ENCODE peak calls at places on chromosome 17, in seven cellular contexts. T is activated B cell treated with CpG ODN at 0.5 μM for 24 hours, C is kidney epithelial cell, U is mucosa of descending colon, M is RWPE1, Z is GM10248, W is uterus. G is an unnamed sample.

GRCh38 chr17:263271-263670 is 81.8 kb upstream of the DOC2B start:
- DNase-seq in T (no peak), C (no peak), U (no peak), M (no peak), Z (no peak), W (peak), G (no peak)

GRCh38 chr17:11557727-11558452 is 40.4 kb upstream of the DNAH9 start:
- DNase-seq in T (no peak), C (no peak), U (no peak), M (no peak), Z (no peak), W (no peak), G (no peak)

GRCh38 chr17:63697341-63698286 is 2.3 kb downstream of the LIMD2 start:
- DNase-seq in T (peak), C (no peak), U (peak), M (peak), Z (peak), W (no peak), G (peak)

GRCh38 chr17:83190601-83191387 is 111.4 kb downstream of the METRNL start:
- DNase-seq in T (no peak), C (no peak), U (no peak), M (no peak), Z (no peak), W (peak), G (no peak)

GRCh38 chr17:77451271-77451893 is 310.6 kb downstream of the SEC14L1 start:
- DNase-seq in T (peak), C (no peak), U (peak), M (no peak), Z (peak), W (peak), G (no peak)

GRCh38 chr17:58262149-58262548 is 18.6 kb downstream of the MPO start:
- DNase-seq in T (no peak), C (no peak), U (no peak), M (no peak), Z (no peak), W (no peak), G (no peak)

GRCh38 chr17:77830816-77831490 is 127.5 kb upstream of the TNRC6C start:
- DNase-seq in T (no peak), C (no peak), U (no peak), M (no peak), Z (no peak), W (no peak), G (no peak)

GRCh38 chr17:48605409-48605864 is 651 bp upstream of the HOXB6 start:
- DNase-seq in T (no peak), C (no peak), U (no peak), M (no peak), Z (no peak), W (no peak), G (no peak)

GRCh38 chr17:16881239-16881924 is 90.5 kb downstream of the TNFRSF13B start:
- DNase-seq in T (no peak), C (no peak), U (no peak), M (no peak), Z (no peak), W (no peak), G (no peak)

GRCh38 chr17:66724581-66725341 is 110.2 kb upstream of the CACNG5 start:
- DNase-seq in T (no peak), C (no peak), U (peak), M (no peak), Z (no peak), W (no peak), G (no peak)

GRCh38 chr17:49523706-49524472 is 28.8 kb downstream of the NGFR start:
- DNase-seq in T (no peak), C (no peak), U (no peak), M (peak), Z (no peak), W (no peak), G (peak)

GRCh38 chr17:14308636-14308964 is 7.7 kb downstream of the HS3ST3B1 start:
- DNase-seq in T (no peak), C (no peak), U (no peak), M (no peak), Z (no peak), W (no peak), G (no peak)

GRCh38 chr17:81553616-81554181 is 1.5 kb upstream of the FAAP100 start:
- DNase-seq in T (no peak), C (peak), U (no peak), M (peak), Z (no peak), W (peak), G (peak)

GRCh38 chr17:81523139-81524062 is 4.8 kb upstream of the FSCN2 start:
- DNase-seq in T (no peak), C (no peak), U (no peak), M (peak), Z (no peak), W (no peak), G (no peak)

GRCh38 chr17:77607606-77608005 is 350.9 kb upstream of the TNRC6C start:
- DNase-seq in T (no peak), C (no peak), U (no peak), M (no peak), Z (no peak), W (no peak), G (no peak)

GRCh38 chr17:489758-490329 is 137.2 kb upstream of the RPH3AL start:
- DNase-seq in T (peak), C (no peak), U (peak), M (no peak), Z (peak), W (no peak), G (no peak)

GRCh38 chr17:49407981-49408501 is 6.6 kb downstream of the PHB1 start:
- DNase-seq in T (peak), C (peak), U (peak), M (peak), Z (peak), W (peak), G (peak)

GRCh38 chr17:76709077-76709950 is 1.5 kb downstream of the MXRA7 start:
- DNase-seq in T (no peak), C (peak), U (peak), M (no peak), Z (no peak), W (peak), G (no peak)

GRCh38 chr17:77867308-77867781 is 91.2 kb upstream of the TNRC6C start:
- DNase-seq in T (no peak), C (no peak), U (no peak), M (no peak), Z (peak), W (no peak), G (no peak)

GRCh38 chr17:69909389-69909788 is 165.6 kb upstream of the KCNJ16 start:
- DNase-seq in T (no peak), C (peak), U (no peak), M (no peak), Z (no peak), W (no peak), G (no peak)

GRCh38 chr17:73467651-73468050 is 155.8 kb upstream of the CDC42EP4 start:
- DNase-seq in T (no peak), C (no peak), U (no peak), M (no peak), Z (no peak), W (no peak), G (no peak)

GRCh38 chr17:6815775-6816174 is 15.8 kb downstream of the TEKT1 start:
- DNase-seq in T (no peak), C (no peak), U (no peak), M (no peak), Z (no peak), W (no peak), G (no peak)

GRCh38 chr17:70521821-70522256 is 352.5 kb downstream of the KCNJ2 start:
- DNase-seq in T (no peak), C (no peak), U (peak), M (no peak), Z (no peak), W (no peak), G (no peak)

GRCh38 chr17:75909812-75910274 is 5.2 kb upstream of the MRPL38 start:
- DNase-seq in T (no peak), C (no peak), U (no peak), M (peak), Z (no peak), W (peak), G (no peak)

GRCh38 chr17:21375757-21376584 is at the start of gene KCNJ12:
- DNase-seq in T (no peak), C (no peak), U (peak), M (no peak), Z (no peak), W (no peak), G (no peak)

GRCh38 chr17:50470451-50470850 is 1.8 kb upstream of the CHAD start:
- DNase-seq in T (no peak), C (no peak), U (peak), M (no peak), Z (no peak), W (no peak), G (no peak)

GRCh38 chr17:4161560-4162221 is 18.7 kb downstream of the CYB5D2 start:
- DNase-seq in T (no peak), C (no peak), U (no peak), M (peak), Z (no peak), W (no peak), G (peak)

GRCh38 chr17:82278786-82279379 is 5.4 kb upstream of the CSNK1D start:
- DNase-seq in T (no peak), C (no peak), U (no peak), M (no peak), Z (no peak), W (no peak), G (no peak)

GRCh38 chr17:63498621-63499195 is 21.8 kb downstream of the ACE start:
- DNase-seq in T (no peak), C (no peak), U (no peak), M (no peak), Z (no peak), W (no peak), G (no peak)

GRCh38 chr17:47935961-47936360 is 5.4 kb upstream of the PNPO start:
- DNase-seq in T (no peak), C (no peak), U (no peak), M (peak), Z (no peak), W (no peak), G (peak)

GRCh38 chr17:81349397-81350319 is 45.6 kb upstream of the BAHCC1 start:
- DNase-seq in T (no peak), C (no peak), U (no peak), M (peak), Z (no peak), W (no peak), G (no peak)

GRCh38 chr17:18181358-18181757 is 2.3 kb upstream of the ALKBH5 start:
- DNase-seq in T (no peak), C (no peak), U (no peak), M (no peak), Z (no peak), W (peak), G (no peak)

GRCh38 chr17:48804936-48805411 is 12.1 kb downstream of the TTLL6 start:
- DNase-seq in T (peak), C (no peak), U (peak), M (peak), Z (peak), W (peak), G (peak)

GRCh38 chr17:27466376-27466747 is 10.1 kb downstream of the KSR1 start:
- DNase-seq in T (no peak), C (no peak), U (no peak), M (no peak), Z (no peak), W (no peak), G (no peak)

GRCh38 chr17:17060001-17060929 is 18.0 kb downstream of the MPRIP start:
- DNase-seq in T (no peak), C (no peak), U (no peak), M (no peak), Z (no peak), W (no peak), G (no peak)

GRCh38 chr17:45013021-45013997 is 38.1 kb downstream of the DCAKD start:
- DNase-seq in T (no peak), C (no peak), U (no peak), M (no peak), Z (no peak), W (no peak), G (no peak)

GRCh38 chr17:79977711-79978544 is 57.7 kb downstream of the TBC1D16 start:
- DNase-seq in T (no peak), C (no peak), U (no peak), M (no peak), Z (no peak), W (peak), G (no peak)

GRCh38 chr17:79976451-79976850 is 59.2 kb downstream of the TBC1D16 start:
- DNase-seq in T (no peak), C (no peak), U (no peak), M (no peak), Z (no peak), W (no peak), G (no peak)

GRCh38 chr17:79977161-79977631 is 58.5 kb downstream of the TBC1D16 start:
- DNase-seq in T (no peak), C (no peak), U (no peak), M (no peak), Z (no peak), W (no peak), G (no peak)

GRCh38 chr17:79975498-79976134 is 60.1 kb downstream of the TBC1D16 start:
- DNase-seq in T (no peak), C (no peak), U (no peak), M (no peak), Z (no peak), W (no peak), G (no peak)

GRCh38 chr17:79974786-79975497 is 60.7 kb downstream of the TBC1D16 start:
- DNase-seq in T (no peak), C (no peak), U (no peak), M (no peak), Z (no peak), W (no peak), G (no peak)
- TF ChIP-seq CTCF in T (no peak), C (peak), U (no peak), M (peak), Z (peak), W (no peak), G (no peak)

GRCh38 chr17:37413875-37414519 is 7.3 kb downstream of the TADA2A start:
- DNase-seq in T (no peak), C (no peak), U (no peak), M (no peak), Z (no peak), W (no peak), G (no peak)
- TF ChIP-seq CTCF in T (no peak), C (peak), U (no peak), M (peak), Z (no peak), W (no peak), G (peak)

GRCh38 chr17:57106107-57106835 is 21.2 kb downstream of the AKAP1 start:
- DNase-seq in T (no peak), C (no peak), U (peak), M (no peak), Z (no peak), W (no peak), G (no peak)

GRCh38 chr17:57107498-57108101 is 22.6 kb downstream of the AKAP1 start:
- DNase-seq in T (no peak), C (peak), U (peak), M (peak), Z (no peak), W (no peak), G (peak)

GRCh38 chr17:57104461-57105175 is 19.6 kb downstream of the AKAP1 start:
- DNase-seq in T (no peak), C (no peak), U (no peak), M (no peak), Z (no peak), W (no peak), G (no peak)

GRCh38 chr17:57108656-57109392 is 23.8 kb downstream of the AKAP1 start:
- DNase-seq in T (no peak), C (no peak), U (peak), M (no peak), Z (no peak), W (no peak), G (no peak)

DNA sequence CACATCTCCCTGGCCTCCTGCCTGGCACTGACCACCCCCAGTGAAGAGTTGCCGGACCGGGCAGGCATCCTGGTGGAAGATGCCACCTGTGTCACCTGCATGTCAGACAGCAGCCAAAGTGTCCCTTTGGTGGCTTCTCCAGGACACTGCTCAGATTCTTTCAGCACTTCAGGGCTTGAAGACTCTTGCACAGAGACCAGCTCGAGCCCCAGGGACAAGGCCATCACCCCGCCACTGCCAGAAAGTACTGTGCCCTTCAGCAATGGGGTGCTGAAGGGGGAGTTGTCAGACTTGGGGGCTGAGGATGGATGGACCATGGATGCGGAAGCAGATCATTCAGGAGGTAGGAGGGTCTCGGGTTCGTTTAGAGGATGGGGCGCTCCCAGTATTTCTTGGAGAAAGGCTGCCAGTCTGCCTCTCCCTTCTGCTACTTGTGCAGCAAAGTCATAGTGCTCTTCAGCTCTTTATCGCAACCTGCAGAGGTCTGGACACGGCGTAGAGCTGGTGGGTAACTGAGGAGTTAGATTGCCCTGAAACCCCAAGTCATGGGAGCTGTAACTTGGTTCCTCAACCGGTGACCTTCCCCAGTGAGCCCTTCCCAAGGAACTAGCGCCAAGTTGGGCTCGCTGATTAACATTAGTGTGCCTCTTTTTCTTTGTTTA is 21.9 kb downstream of the AKAP1 start:
- DNase-seq in T (no peak), C (no peak), U (no peak), M (no peak), Z (no peak), W (no peak), G (no peak)
- TF ChIP-seq CTCF in T (no peak), C (no peak), U (no peak), M (no peak), Z (no peak), W (no peak), G (no peak)

DNA sequence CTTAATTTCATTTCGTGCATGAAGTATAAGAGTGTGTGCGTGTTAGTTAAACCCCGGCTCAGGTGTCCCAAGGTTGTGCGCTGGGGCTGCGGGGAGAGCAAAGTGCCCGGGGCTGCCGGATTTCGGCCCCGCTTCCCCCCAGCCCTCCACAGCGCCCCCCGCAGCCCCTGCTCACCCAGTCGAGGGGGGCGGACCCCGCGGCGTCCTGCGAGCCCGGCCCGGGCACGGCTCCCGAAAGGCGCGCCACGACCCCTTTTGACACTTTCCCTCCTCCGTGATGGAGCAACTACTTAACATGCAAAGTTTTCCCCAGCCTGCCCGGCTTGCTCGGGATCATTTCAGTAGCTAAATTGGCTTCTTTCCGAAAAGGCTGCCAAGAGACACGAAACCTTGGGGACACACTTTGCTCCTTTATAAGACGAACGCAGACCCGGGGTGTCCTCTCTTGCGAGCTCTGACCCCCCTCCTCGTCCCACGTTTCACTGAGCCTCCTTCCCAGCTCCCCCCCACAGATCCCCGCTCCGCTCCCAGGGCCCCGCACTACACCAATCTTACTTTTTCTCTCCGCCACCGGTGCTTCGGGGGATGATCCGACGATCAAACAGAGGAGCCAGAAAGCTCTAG is 589 bp downstream of the C17orf58 start:
- DNase-seq in T (peak), C (no peak), U (peak), M (peak), Z (peak), W (peak), G (no peak)
- TF ChIP-seq CTCF in T (no peak), C (no peak), U (no peak), M (no peak), Z (no peak), W (no peak), G (no peak)

GRCh38 chr17:42980766-42981397 is 517 bp downstream of the RUNDC1 start:
- DNase-seq in T (no peak), C (no peak), U (peak), M (peak), Z (peak), W (no peak), G (peak)
- TF ChIP-seq CTCF in T (no peak), C (peak), U (no peak), M (peak), Z (peak), W (no peak), G (no peak)

GRCh38 chr17:38825762-38826247 is 684 bp upstream of the CWC25 start:
- DNase-seq in T (peak), C (no peak), U (no peak), M (no peak), Z (no peak), W (peak), G (no peak)

DNA sequence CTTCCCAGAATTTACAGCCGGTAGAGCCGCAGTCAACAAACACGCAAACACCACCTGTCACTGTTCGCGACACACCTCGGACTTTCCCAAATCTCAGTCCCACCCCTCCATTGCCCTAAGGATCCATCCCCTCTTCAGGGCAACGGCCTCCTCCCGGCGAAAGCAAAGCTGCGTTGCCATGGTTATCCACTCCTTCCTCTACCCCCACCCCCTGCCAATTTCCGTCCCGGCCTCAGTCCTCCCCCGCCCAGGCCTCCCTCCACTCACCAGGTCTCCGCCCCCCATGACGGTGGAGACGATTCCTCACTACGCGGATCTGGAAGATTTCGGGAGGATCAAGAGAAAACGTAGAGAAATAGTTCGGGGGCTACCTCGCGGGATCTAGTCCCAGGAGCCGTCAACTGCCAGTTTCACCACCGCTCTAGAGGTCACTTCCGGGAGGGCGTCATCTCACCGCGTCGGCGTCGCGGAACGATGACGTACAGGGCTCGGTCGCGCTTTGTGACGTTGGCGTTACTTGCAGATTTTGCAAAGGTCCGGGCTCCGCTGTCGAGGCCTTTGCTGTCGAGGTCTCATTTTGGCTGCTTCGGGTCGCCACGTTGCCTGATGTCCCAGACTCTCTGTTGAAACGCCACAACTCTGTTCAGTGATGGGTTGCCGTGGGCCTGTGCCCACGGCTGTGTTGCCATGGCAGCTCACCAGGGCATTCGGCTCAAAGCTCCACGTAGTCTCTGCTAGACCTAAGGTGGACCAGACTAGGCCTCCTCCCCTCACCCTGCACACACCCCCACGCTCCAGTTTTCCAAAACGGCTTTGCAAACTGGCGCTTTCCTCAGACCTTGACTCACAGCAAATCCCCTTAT is at the start of gene CWC25:
- DNase-seq in T (peak), C (peak), U (peak), M (peak), Z (peak), W (peak), G (peak)
- TF ChIP-seq CTCF in T (no peak), C (no peak), U (no peak), M (no peak), Z (no peak), W (no peak), G (no peak)

GRCh38 chr17:35596530-35597233 is 9.6 kb downstream of the AP2B1 start:
- DNase-seq in T (no peak), C (no peak), U (no peak), M (no peak), Z (no peak), W (no peak), G (no peak)
- TF ChIP-seq CTCF in T (no peak), C (no peak), U (no peak), M (peak), Z (no peak), W (no peak), G (no peak)